ENCODE peak calls at places on chromosomes 1 and 21, in eight cellular contexts. Q, Z, B, D, U, K, A and P are unnamed samples.
A peak's percentile ranks its signal among the peaks of the same experiment; 100 is the strongest.

GRCh38 chr1:51063121-51063520 is 38.9 kb upstream of the C1orf185 start:
- DNase-seq in A (no peak), D (peak; percentile 81), U (no peak), K (no peak), B (no peak), Z (no peak), Q (no peak), P (no peak)

GRCh38 chr1:91282695-91283420 is 121.8 kb downstream of the HFM1 start:
- DNase-seq in B (peak; percentile 39), K (peak; percentile 71), Z (peak; percentile 43), D (peak; percentile 73), A (peak; percentile 74), Q (peak; percentile 60), U (peak; percentile 85), P (peak; percentile 23)

GRCh38 chr1:182786223-182787001 is 3.2 kb upstream of the NPL start:
- DNase-seq in Q (no peak), A (peak; percentile 57), U (peak; percentile 63), B (peak; percentile 53), K (peak; percentile 74), D (peak; percentile 69), Z (peak; percentile 66), P (no peak)

GRCh38 chr1:91827094-91828006 is 58.6 kb downstream of the TGFBR3 start:
- DNase-seq in U (no peak), K (peak; percentile 84), B (peak; percentile 86), Q (peak; percentile 73), A (no peak), D (no peak), Z (peak; percentile 80), P (no peak)

GRCh38 chr1:113940365-113941244 is 11.5 kb downstream of the HIPK1 start:
- DNase-seq in D (no peak), B (no peak), Z (peak; percentile 14), A (no peak), K (no peak), Q (no peak), U (no peak), P (no peak)

GRCh38 chr1:181685216-181685615 is 201.9 kb downstream of the CACNA1E start:
- DNase-seq in A (no peak), Z (no peak), Q (no peak), D (no peak), U (no peak), B (no peak), K (no peak), P (no peak)

GRCh38 chr1:23394664-23395063 is 25.0 kb upstream of the ZNF436 start:
- DNase-seq in U (peak; percentile 89), D (peak; percentile 69), Q (peak; percentile 84), A (peak; percentile 96), K (peak; percentile 79), B (peak; percentile 88), Z (peak; percentile 70), P (no peak)

GRCh38 chr1:230868736-230869385 is 540 bp upstream of the C1orf198 start:
- DNase-seq in Z (peak; percentile 60), A (peak; percentile 58), D (no peak), Q (peak; percentile 32), B (peak; percentile 74), U (peak; percentile 55), K (peak; percentile 69), P (peak; percentile 24)

GRCh38 chr1:211198111-211198510 is 61.1 kb upstream of the RCOR3 start:
- DNase-seq in Z (no peak), Q (no peak), U (no peak), A (no peak), D (peak; percentile 51), K (no peak), B (no peak), P (no peak)

GRCh38 chr1:184621262-184621661 is 133.4 kb downstream of the EDEM3 start:
- DNase-seq in A (peak; percentile 67), D (peak; percentile 83), B (no peak), Z (no peak), K (no peak), U (peak; percentile 63), Q (no peak), P (no peak)

GRCh38 chr1:50993645-50994044 is 23.6 kb downstream of the CDKN2C start:
- DNase-seq in U (no peak), B (no peak), K (no peak), Z (no peak), A (no peak), D (no peak), Q (no peak), P (no peak)

GRCh38 chr1:150444232-150444631 is 43.0 kb upstream of the TARS2 start:
- DNase-seq in U (no peak), Q (no peak), A (no peak), D (no peak), Z (no peak), B (no peak), K (no peak), P (no peak)

GRCh38 chr1:207676153-207676552 is 31.2 kb downstream of the CR1L start:
- DNase-seq in D (no peak), U (no peak), Z (no peak), K (no peak), Q (no peak), A (no peak), B (no peak), P (no peak)

GRCh38 chr1:241518447-241519307 is 878 bp downstream of the FH start:
- DNase-seq in U (no peak), B (no peak), K (peak; percentile 50), Q (no peak), A (peak; percentile 16), D (peak; percentile 25), Z (peak; percentile 22), P (no peak)

GRCh38 chr1:114118351-114118990 is 35.2 kb downstream of the SYT6 start:
- DNase-seq in U (no peak), A (no peak), K (no peak), D (no peak), Z (no peak), B (no peak), Q (no peak), P (no peak)

GRCh38 chr1:76269175-76269574 is 194.6 kb downstream of the ST6GALNAC3 start:
- DNase-seq in U (no peak), A (no peak), D (peak; percentile 49), K (no peak), Q (no peak), B (no peak), Z (no peak), P (no peak)

DNA sequence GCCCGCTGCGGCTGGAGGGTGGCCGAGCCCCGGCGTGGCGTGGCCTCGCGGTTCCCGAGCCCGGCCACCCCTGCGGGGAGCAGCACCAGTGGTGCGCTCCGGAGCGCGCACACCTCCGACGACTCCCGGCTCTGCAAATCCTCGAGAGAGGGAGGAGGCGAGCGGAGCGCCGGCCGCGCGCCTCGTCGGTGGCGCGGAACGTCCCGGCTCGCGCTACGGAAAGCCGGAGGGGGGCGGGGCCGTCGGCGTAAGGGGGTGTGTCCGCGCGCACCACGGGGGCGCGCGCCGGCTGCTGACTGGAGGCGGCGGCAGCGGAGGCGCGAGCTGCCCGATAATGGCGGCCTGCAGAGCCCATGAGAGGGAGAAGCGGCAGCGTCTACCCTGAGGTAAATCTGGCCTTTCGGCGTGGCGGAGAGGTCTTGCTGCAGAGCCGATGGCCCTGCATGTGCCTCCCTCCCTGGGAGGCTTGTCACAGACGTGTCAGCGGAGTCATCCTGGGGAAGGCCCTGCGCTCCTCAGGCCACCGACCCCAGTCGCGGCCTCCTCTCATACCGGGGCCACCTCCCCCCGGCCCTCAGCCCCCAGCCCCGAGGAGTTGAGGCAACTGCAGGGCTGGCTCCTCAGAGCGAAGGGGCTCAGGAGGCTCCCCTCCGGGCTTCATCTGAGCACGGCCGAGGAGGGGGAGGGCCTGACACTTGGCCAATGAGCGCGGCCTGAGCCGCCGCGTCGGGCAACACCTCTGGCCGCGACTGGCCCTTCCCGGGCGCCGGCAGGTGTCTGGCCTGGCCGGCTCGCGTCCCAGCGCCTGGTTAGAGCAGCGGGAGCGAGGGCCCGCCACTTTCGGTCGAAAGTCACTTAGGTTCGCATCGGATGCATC is at the start of gene PDIK1L:
- DNase-seq in D (peak; percentile 96), U (peak; percentile 93), A (peak; percentile 92), Z (peak; percentile 95), Q (peak; percentile 88), K (peak; percentile 96), B (peak; percentile 96), P (peak; percentile 83)
- TF ChIP-seq POLR2A in D (no peak), U (peak; percentile 37), A (no peak), Z (peak; percentile 84), Q (no peak), K (peak; percentile 59), B (peak; percentile 73), P (peak; percentile 86)

GRCh38 chr21:34498623-34499022 is 13.4 kb downstream of the KCNE1 start:
- DNase-seq in B (peak; percentile 49), U (peak; percentile 38), D (peak; percentile 38), A (no peak), Z (no peak), Q (no peak), K (no peak), P (no peak)

GRCh38 chr21:34502480-34503106 is 9.4 kb downstream of the KCNE1 start:
- DNase-seq in Z (no peak), U (no peak), K (no peak), B (no peak), Q (no peak), D (no peak), A (no peak), P (no peak)

GRCh38 chr21:34501716-34502115 is 10.3 kb downstream of the KCNE1 start:
- DNase-seq in B (no peak), Z (no peak), D (no peak), K (no peak), Q (no peak), U (no peak), A (no peak), P (no peak)

DNA sequence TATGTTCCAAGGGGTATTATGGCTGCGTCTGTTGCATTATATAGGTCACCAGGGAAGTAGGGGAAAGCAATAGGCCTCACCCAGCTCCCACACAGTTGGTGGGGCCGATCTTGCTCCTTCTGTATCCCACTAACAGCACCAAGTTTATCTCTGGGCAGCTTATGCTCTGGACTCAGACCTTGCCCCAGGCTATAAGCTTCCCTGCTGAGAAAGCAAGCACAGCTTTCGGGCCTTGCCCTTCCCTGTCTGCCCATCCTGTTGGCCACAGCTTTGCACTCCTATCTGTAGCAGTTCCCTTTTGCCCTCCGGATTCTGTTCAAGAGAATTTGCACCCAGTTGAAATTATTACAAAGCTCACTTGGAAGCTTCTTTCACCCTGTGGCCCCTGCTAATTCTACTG is 12.9 kb downstream of the KCNE1 start:
- DNase-seq in A (no peak), Q (no peak), K (no peak), B (no peak), Z (no peak), U (no peak), D (no peak), P (no peak)
- TF ChIP-seq POLR2A in A (no peak), Q (no peak), K (no peak), B (no peak), Z (no peak), U (no peak), D (no peak), P (no peak)

DNA sequence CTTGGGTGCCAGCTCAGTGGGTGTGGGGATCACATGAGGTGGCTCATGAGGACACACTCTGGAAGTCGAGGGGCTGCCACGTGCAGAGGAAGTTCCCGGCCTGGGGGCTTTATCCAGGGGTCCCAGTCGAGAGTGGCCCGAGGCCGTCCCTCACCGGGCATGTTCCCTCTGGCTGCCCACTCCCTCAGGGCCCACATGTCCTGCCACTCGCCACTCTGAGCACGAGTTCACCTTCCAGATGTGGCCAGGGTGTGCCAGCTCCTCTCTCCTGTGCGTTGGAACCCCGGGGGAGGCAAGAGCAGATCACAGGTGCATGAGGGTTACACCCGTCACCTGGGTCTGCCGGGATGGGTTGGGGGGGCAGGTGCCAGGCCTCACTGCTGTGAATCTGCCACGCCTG is 14.6 kb downstream of the TMEM201 start:
- DNase-seq in A (no peak), Q (no peak), Z (no peak), D (no peak), K (no peak), U (no peak), B (no peak), P (no peak)
- TF ChIP-seq POLR2A in A (no peak), Q (no peak), Z (no peak), D (no peak), K (no peak), U (no peak), B (no peak), P (no peak)

GRCh38 chr1:1305300-1306069 is 2.2 kb downstream of the ACAP3 start:
- DNase-seq in D (peak; percentile 71), A (peak; percentile 81), Q (peak; percentile 81), Z (peak; percentile 89), K (peak; percentile 90), B (peak; percentile 82), U (peak; percentile 56), P (peak; percentile 68)
- TF ChIP-seq POLR2A in D (no peak), A (no peak), Q (no peak), Z (no peak), K (peak; percentile 1), B (no peak), U (no peak), P (no peak)